ENCODE peak calls at places on chromosomes 11 and 22, in four cellular contexts. Q is transverse colon, Z is heart left ventricle, J is left lung. S is an unnamed sample. For H3K27me3, the result is how much of the 10 kb centered on the place peaks cover.

GRCh38 chr22:50483106-50483505 is 1.8 kb downstream of the ADM2 start:
- DNase-seq in Q (no peak), Z (no peak), J (no peak), S (no peak)

GRCh38 chr11:96704847-96705246 is 315.0 kb downstream of the JRKL start:
- DNase-seq in Q (no peak), Z (no peak), J (no peak), S (no peak)

GRCh38 chr11:104339383-104339831 is 175.5 kb upstream of the PDGFD start:
- DNase-seq in Q (no peak), Z (no peak), J (no peak), S (no peak)

GRCh38 chr11:71252434-71252781 is at the start of gene SHANK2:
- DNase-seq in Q (peak), Z (no peak), J (no peak), S (peak)

GRCh38 chr11:73625690-73626318 is 20.6 kb upstream of the PLEKHB1 start:
- DNase-seq in Q (peak), Z (peak), J (peak), S (peak)

GRCh38 chr11:119982517-119983239 is 155.2 kb downstream of the TRIM29 start:
- DNase-seq in Q (no peak), Z (no peak), J (no peak), S (no peak)

GRCh38 chr11:59102259-59102765 is 4.7 kb upstream of the FAM111B start:
- DNase-seq in Q (peak), Z (peak), J (peak), S (peak)

GRCh38 chr22:39661842-39662676 is 91.5 kb downstream of the CACNA1I start:
- DNase-seq in Q (peak), Z (no peak), J (no peak), S (peak)

GRCh38 chr22:36336246-36337182 is 51.3 kb downstream of the MYH9 start:
- DNase-seq in Q (no peak), Z (no peak), J (no peak), S (no peak)

GRCh38 chr11:70508231-70508480 is 109.8 kb downstream of the CTTN start:
- DNase-seq in Q (no peak), Z (no peak), J (no peak), S (no peak)

GRCh38 chr11:27495710-27496300 is 10.8 kb downstream of the LIN7C start:
- DNase-seq in Q (no peak), Z (no peak), J (no peak), S (no peak)

GRCh38 chr11:132648841-132649240 is 883.5 kb downstream of the OPCML start:
- DNase-seq in Q (no peak), Z (no peak), J (no peak), S (no peak)

GRCh38 chr22:49358041-49358440 is 469.6 kb downstream of the BRD1 start:
- DNase-seq in Q (no peak), Z (no peak), J (no peak), S (no peak)

GRCh38 chr11:130424613-130425140 is 3.7 kb downstream of the ADAMTS8 start:
- DNase-seq in Q (no peak), Z (no peak), J (no peak), S (no peak)
- H3K27me3 ChIP-seq in Q (under half), Z (under half), J (under half), S (under half)

GRCh38 chr11:79342686-79343085 is 98.1 kb downstream of the TENM4 start:
- DNase-seq in Q (no peak), Z (no peak), J (no peak), S (no peak)
- H3K27me3 ChIP-seq in Q (under half), Z (under half), J (under half), S (under half)

GRCh38 chr22:22417495-22418162 is 90.9 kb downstream of the ZNF280B start:
- DNase-seq in Q (no peak), Z (no peak), J (no peak), S (no peak)

GRCh38 chr22:22421392-22421791 is 87.2 kb downstream of the ZNF280B start:
- DNase-seq in Q (no peak), Z (no peak), J (no peak), S (no peak)

GRCh38 chr22:22420580-22420979 is 88.0 kb downstream of the ZNF280B start:
- DNase-seq in Q (no peak), Z (no peak), J (no peak), S (no peak)

GRCh38 chr22:22418163-22418549 is 90.4 kb downstream of the ZNF280B start:
- DNase-seq in Q (no peak), Z (no peak), J (no peak), S (no peak)

DNA sequence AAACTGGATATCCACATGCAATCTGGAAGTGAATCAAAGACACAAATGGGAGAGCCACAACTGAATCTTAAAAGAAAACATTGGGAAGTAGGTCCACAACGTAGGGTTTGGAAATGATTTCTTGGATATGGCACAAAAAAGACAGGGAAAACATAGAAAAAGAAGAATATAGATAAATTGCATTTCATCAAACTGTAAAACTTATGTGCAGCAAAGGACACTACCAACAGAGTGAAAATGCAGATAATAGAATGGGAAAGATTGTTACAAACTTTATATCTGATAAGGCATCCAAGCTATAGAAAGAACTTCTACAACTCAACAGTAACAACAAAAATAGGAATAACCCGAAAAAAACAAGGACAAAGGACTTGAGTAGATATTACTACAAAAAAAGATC is 89.6 kb downstream of the ZNF280B start:
- DNase-seq in Q (no peak), Z (no peak), J (no peak), S (no peak)
- H3K27me3 ChIP-seq in Q (half or more), Z (half or more), J (under half), S (under half)

GRCh38 chr22:22374579-22374978 is 130.0 kb downstream of the VPREB1 start:
- DNase-seq in Q (no peak), Z (no peak), J (no peak), S (no peak)
- H3K27me3 ChIP-seq in Q (under half), Z (under half), J (under half), S (under half)

DNA sequence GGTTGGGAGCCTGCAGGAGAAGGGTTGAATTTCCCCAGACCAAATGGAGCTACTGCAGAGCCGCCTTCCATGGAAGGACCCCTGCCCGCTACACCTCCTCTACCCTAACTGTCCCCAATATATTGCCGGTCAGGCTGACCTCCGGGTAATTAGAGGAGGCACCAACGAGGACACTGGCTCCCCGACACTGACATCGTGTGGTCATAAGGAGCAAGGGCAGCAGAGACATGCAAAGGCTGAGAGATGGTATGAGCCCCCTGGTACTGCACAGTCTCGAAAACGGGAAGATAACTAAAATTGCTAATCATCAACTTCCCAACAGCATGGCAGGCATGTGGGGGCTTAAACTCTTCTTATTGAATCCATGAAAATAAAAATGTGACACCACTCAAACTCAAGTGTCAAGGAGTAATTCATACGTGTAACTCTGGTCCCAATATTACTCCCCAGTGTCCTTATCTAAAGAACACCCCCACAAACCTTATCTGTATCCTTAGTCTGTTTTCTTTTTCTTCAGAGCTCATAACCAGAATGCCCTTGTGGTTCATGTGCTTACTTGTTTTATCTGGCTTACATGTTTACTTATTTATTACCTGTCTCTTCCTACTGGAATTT is 4.4 kb downstream of the CAVIN3 start:
- DNase-seq in Q (peak), Z (peak), J (peak), S (peak)
- H3K27me3 ChIP-seq in Q (under half), Z (under half), J (under half), S (under half)

GRCh38 chr11:8532475-8532874 is 61.6 kb downstream of the STK33 start:
- DNase-seq in Q (no peak), Z (no peak), J (no peak), S (no peak)

GRCh38 chr11:8527939-8528338 is 66.1 kb downstream of the STK33 start:
- DNase-seq in Q (no peak), Z (no peak), J (no peak), S (no peak)

GRCh38 chr11:8531982-8532381 is 62.0 kb downstream of the STK33 start:
- DNase-seq in Q (no peak), Z (no peak), J (no peak), S (no peak)

GRCh38 chr11:8531312-8531711 is 62.7 kb downstream of the STK33 start:
- DNase-seq in Q (no peak), Z (peak), J (no peak), S (no peak)

DNA sequence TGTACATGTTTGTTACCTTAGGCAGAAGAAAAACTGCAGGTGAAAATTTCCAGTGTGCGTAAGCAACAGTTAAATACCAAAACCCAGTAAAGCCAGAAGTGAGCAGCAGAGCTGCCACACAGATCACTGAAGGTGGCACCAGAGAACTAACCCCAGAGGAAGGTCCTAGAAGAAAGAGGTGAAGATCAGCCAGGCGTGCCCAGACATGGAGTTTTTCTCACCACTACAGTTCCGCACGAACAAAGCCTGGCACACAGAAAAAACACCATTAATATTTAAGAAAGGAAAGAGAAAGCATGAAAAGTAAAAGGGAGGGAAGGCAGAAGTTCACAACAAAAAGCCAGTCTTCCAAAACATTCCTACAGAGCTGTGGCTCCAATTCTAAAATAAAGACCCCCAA is 60.7 kb downstream of the STK33 start:
- DNase-seq in Q (no peak), Z (no peak), J (no peak), S (peak)
- H3K27me3 ChIP-seq in Q (under half), Z (under half), J (under half), S (under half)

GRCh38 chr11:16026849-16027248 is 329.5 kb downstream of the SOX6 start:
- DNase-seq in Q (no peak), Z (no peak), J (no peak), S (no peak)
- H3K27me3 ChIP-seq in Q (under half), Z (under half), J (under half), S (under half)

GRCh38 chr22:30033137-30033536 is 47.1 kb upstream of the HORMAD2 start:
- DNase-seq in Q (no peak), Z (no peak), J (no peak), S (no peak)

GRCh38 chr22:30031328-30031727 is 48.9 kb upstream of the HORMAD2 start:
- DNase-seq in Q (no peak), Z (no peak), J (no peak), S (no peak)

GRCh38 chr22:30031764-30032468 is 48.3 kb upstream of the HORMAD2 start:
- DNase-seq in Q (no peak), Z (no peak), J (no peak), S (no peak)

GRCh38 chr22:30036656-30037055 is 43.6 kb upstream of the HORMAD2 start:
- DNase-seq in Q (no peak), Z (no peak), J (no peak), S (no peak)

DNA sequence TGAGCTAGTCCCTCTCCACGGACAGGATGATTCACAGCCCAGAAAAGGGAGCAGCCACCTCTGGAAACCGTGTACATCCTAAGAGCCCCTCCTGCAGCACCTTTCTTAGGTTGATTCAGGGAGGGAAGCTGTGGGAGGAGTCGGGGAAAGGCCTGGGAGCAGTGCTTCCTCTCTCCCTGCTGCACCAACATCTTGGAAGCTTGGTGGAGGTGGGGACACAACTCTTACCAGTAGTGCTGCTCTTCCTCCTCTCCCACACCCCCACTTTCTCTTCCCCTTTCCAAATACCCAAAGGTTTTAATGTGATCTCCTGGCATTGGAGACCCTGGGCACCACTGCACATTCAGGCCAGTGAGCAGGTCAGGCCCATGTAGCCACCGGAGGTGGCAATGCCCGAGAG is 46.4 kb upstream of the HORMAD2 start:
- DNase-seq in Q (no peak), Z (no peak), J (no peak), S (no peak)
- H3K27me3 ChIP-seq in Q (under half), Z (under half), J (under half), S (under half)